ENCODE peak calls at places on chromosomes 13 and 19, in four cellular contexts. G is fibroblast of lung, D is IMR-90, I is NCI-H146. C is an unnamed sample.

GRCh38 chr13:24747248-24748151 is 16.5 kb upstream of the RNF17 start:
- DNase-seq in I (no peak), D (no peak), G (peak), C (no peak)

GRCh38 chr19:6580313-6580712 is 10.6 kb downstream of the CD70 start:
- DNase-seq in D (peak), G (peak), I (no peak), C (peak)

GRCh38 chr13:101706651-101707050 is 254.2 kb downstream of the ITGBL1 start:
- DNase-seq in I (no peak), G (peak), D (peak), C (peak)

GRCh38 chr19:42284641-42285341 is 15.7 kb downstream of the CIC start:
- DNase-seq in I (peak), D (no peak), G (no peak), C (no peak)

GRCh38 chr19:11204943-11205349 is 7.6 kb upstream of the KANK2 start:
- DNase-seq in G (no peak), D (no peak), I (no peak), C (peak)

GRCh38 chr13:44440046-44440608 is 66.5 kb downstream of the SERP2 start:
- DNase-seq in G (peak), I (no peak), D (no peak), C (peak)

GRCh38 chr19:2663920-2664571 is 38.4 kb downstream of the GNG7 start:
- DNase-seq in G (no peak), D (no peak), I (no peak), C (no peak)

GRCh38 chr13:47399599-47399998 is 502.7 kb upstream of the HTR2A start:
- DNase-seq in G (no peak), I (no peak), D (no peak), C (no peak)

GRCh38 chr19:6589711-6590457 is 1.1 kb downstream of the CD70 start:
- DNase-seq in G (no peak), D (no peak), I (no peak), C (no peak)

GRCh38 chr19:621819-622218 is 11.5 kb downstream of the POLRMT start:
- DNase-seq in I (no peak), G (no peak), D (no peak), C (no peak)

GRCh38 chr13:41516166-41516565 is 58.8 kb downstream of the RGCC start:
- DNase-seq in I (no peak), D (no peak), G (no peak), C (no peak)

GRCh38 chr19:10419200-10419645 is 1.1 kb upstream of the PDE4A start:
- DNase-seq in G (no peak), I (no peak), D (no peak), C (no peak)

GRCh38 chr13:71867101-71867814 is at the start of gene DACH1:
- DNase-seq in I (peak), D (peak), G (peak), C (peak)

GRCh38 chr13:76764429-76764828 is 121.8 kb downstream of the KCTD12 start:
- DNase-seq in D (peak), I (peak), G (peak), C (peak)

GRCh38 chr19:18294467-18294864 is 13.0 kb upstream of the JUND start:
- DNase-seq in D (no peak), G (no peak), I (peak), C (no peak)

C was measured in H4.